ENCODE peak calls at places on chromosomes 4 and X, in six cellular contexts. V is H7, G is lower leg skin, A is GM06990, M is psoas muscle, Y is fibroblast of mammary gland. O is an unnamed sample.

GRCh38 chr4:16617416-16617815 is 281.0 kb downstream of the LDB2 start:
- DNase-seq in V (no peak), G (no peak), A (no peak), M (no peak), Y (peak), O (no peak)

GRCh38 chr4:22552802-22553201 is 36.9 kb upstream of the ADGRA3 start:
- DNase-seq in V (peak), G (no peak), A (no peak), M (no peak), Y (no peak), O (no peak)

GRCh38 chr4:3766791-3767561 is 791 bp downstream of the ADRA2C start:
- DNase-seq in V (peak), G (no peak), A (no peak), M (no peak), Y (peak), O (no peak)

GRCh38 chr4:150578745-150579470 is 3.0 kb upstream of the MAB21L2 start:
- DNase-seq in V (peak), G (no peak), A (no peak), M (no peak), Y (no peak), O (no peak)

GRCh38 chrX:2638279-2638678 is 52.8 kb upstream of the CD99 start:
- DNase-seq in V (no peak), G (no peak), A (no peak), M (no peak), Y (no peak), O (no peak)

GRCh38 chr4:172706000-172706399 is 462.6 kb upstream of the GALNT7 start:
- DNase-seq in V (no peak), G (no peak), A (no peak), M (no peak), Y (no peak), O (no peak)

GRCh38 chr4:123398151-123398802 is 1.7 kb downstream of the SPRY1 start:
- DNase-seq in V (peak), G (no peak), A (peak), M (peak), Y (peak), O (peak)

GRCh38 chr4:124139044-124139443 is 573.5 kb downstream of the ANKRD50 start:
- DNase-seq in V (no peak), G (no peak), A (no peak), M (no peak), Y (no peak), O (no peak)

GRCh38 chr4:140094701-140095420 is 59.1 kb downstream of the MAML3 start:
- DNase-seq in V (peak), G (peak), A (no peak), M (peak), Y (no peak), O (peak)

GRCh38 chr4:174538123-174538875 is 16.0 kb upstream of the HPGD start:
- DNase-seq in V (no peak), G (no peak), A (peak), M (no peak), Y (peak), O (no peak)

GRCh38 chrX:107483976-107484726 is 34.7 kb downstream of the FRMPD3 start:
- DNase-seq in V (peak), G (no peak), A (peak), M (peak), Y (peak), O (peak)

GRCh38 chrX:2463973-2464676 is 36.7 kb downstream of the DHRSX start:
- DNase-seq in V (no peak), G (no peak), A (peak), M (no peak), Y (no peak), O (no peak)

GRCh38 chr4:153142700-153143438 is 61.4 kb upstream of the TRIM2 start:
- DNase-seq in V (peak), G (peak), A (no peak), M (peak), Y (peak), O (peak)

GRCh38 chrX:51878056-51878455 is 15.4 kb upstream of the MAGED1 start:
- DNase-seq in V (no peak), G (no peak), A (no peak), M (no peak), Y (no peak), O (no peak)

GRCh38 chr4:153931804-153932203 is 142.9 kb upstream of the SFRP2 start:
- DNase-seq in V (no peak), G (no peak), A (no peak), M (no peak), Y (peak), O (no peak)

GRCh38 chr4:44235897-44236296 is 212.7 kb downstream of the KCTD8 start:
- DNase-seq in V (peak), G (no peak), A (no peak), M (no peak), Y (no peak), O (no peak)

GRCh38 chr4:85812776-85813175 is 337.8 kb downstream of the ARHGAP24 start:
- DNase-seq in V (no peak), G (no peak), A (no peak), M (no peak), Y (peak), O (no peak)

GRCh38 chr4:74555231-74555630 is 110.3 kb downstream of the AREG start:
- DNase-seq in V (no peak), G (no peak), A (no peak), M (no peak), Y (peak), O (no peak)

GRCh38 chr4:163263601-163264000 is 68.8 kb downstream of the NPY1R start:
- DNase-seq in V (peak), G (no peak), A (no peak), M (no peak), Y (no peak), O (no peak)

GRCh38 chrX:43315622-43316021 is 340.5 kb upstream of the MAOA start:
- DNase-seq in V (no peak), G (no peak), A (no peak), M (no peak), Y (no peak), O (no peak)

GRCh38 chr4:145541266-145541770 is 59.7 kb downstream of the SMAD1 start:
- DNase-seq in V (no peak), G (no peak), A (no peak), M (no peak), Y (peak), O (no peak)

GRCh38 chr4:165106518-165106917 is 6.1 kb downstream of the TMEM192 start:
- DNase-seq in V (no peak), G (no peak), A (no peak), M (no peak), Y (no peak), O (no peak)

GRCh38 chr4:123250843-123251242 is 145.8 kb upstream of the SPRY1 start:
- DNase-seq in V (no peak), G (peak), A (no peak), M (no peak), Y (peak), O (no peak)

GRCh38 chrX:2854918-2855317 is 26.2 kb downstream of the GYG2 start:
- DNase-seq in V (no peak), G (no peak), A (no peak), M (no peak), Y (no peak), O (no peak)

GRCh38 chr4:156154978-156155377 is 201.3 kb upstream of the CTSO start:
- DNase-seq in V (no peak), G (no peak), A (no peak), M (no peak), Y (no peak), O (no peak)

GRCh38 chr4:158630893-158631292 is 40.8 kb downstream of the C4orf46 start:
- DNase-seq in V (no peak), G (no peak), A (no peak), M (no peak), Y (peak), O (peak)

GRCh38 chrX:112941209-112941788 is 100.7 kb upstream of the AMOT start:
- DNase-seq in V (no peak), G (no peak), A (no peak), M (no peak), Y (no peak), O (no peak)

GRCh38 chr4:113773014-113773413 is 11.5 kb upstream of the CAMK2D start:
- DNase-seq in V (no peak), G (no peak), A (no peak), M (no peak), Y (no peak), O (no peak)

GRCh38 chr4:142091085-142091513 is 454.7 kb downstream of the IL15 start:
- DNase-seq in V (no peak), G (peak), A (no peak), M (no peak), Y (peak), O (no peak)

GRCh38 chrX:153495903-153496629 is 1.3 kb downstream of the BGN start:
- DNase-seq in V (no peak), G (no peak), A (no peak), M (no peak), Y (no peak), O (no peak)

GRCh38 chrX:45126158-45126557 is 74.5 kb downstream of the DIPK2B start:
- DNase-seq in V (no peak), G (no peak), A (no peak), M (no peak), Y (peak), O (no peak)

GRCh38 chr4:76208005-76208765 is 5.4 kb downstream of the SCARB2 start:
- DNase-seq in V (no peak), G (peak), A (no peak), M (peak), Y (peak), O (peak)

GRCh38 chr4:76211769-76212168 is 1.9 kb downstream of the SCARB2 start:
- DNase-seq in V (no peak), G (no peak), A (no peak), M (no peak), Y (no peak), O (peak)

GRCh38 chr4:76212301-76212700 is 1.3 kb downstream of the SCARB2 start:
- DNase-seq in V (no peak), G (no peak), A (no peak), M (no peak), Y (no peak), O (no peak)

GRCh38 chr4:76210502-76210901 is 3.1 kb downstream of the SCARB2 start:
- DNase-seq in V (no peak), G (no peak), A (no peak), M (no peak), Y (no peak), O (no peak)

DNA sequence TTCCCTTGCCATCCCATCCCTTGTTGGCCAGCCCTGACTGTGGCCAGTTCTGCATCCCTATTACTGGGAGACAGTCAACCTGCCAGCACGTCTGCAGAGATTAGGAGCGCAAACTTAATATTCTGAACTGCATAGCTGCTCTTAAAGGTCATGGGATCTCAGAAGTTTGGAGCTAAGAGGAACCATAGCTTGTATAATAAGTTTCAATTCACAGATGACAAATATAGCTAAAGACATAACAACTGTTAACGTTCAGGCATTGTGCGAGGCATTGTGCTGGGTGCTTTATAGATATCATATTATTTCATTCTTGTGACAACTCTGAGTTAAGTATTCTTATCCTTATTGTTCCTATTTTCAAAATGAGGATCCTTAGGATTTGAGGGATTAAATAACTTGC is 3.7 kb downstream of the SCARB2 start:
- DNase-seq in V (no peak), G (no peak), A (no peak), M (no peak), Y (no peak), O (no peak)
- H3K4me3 ChIP-seq in V (no peak), G (no peak), A (no peak), M (peak), Y (no peak), O (no peak)

GRCh38 chr4:87068591-87069021 is 133.8 kb downstream of the AFF1 start:
- DNase-seq in V (no peak), G (no peak), A (no peak), M (no peak), Y (no peak), O (no peak)
- H3K4me3 ChIP-seq in V (no peak), G (no peak), A (no peak), M (no peak), Y (no peak), O (no peak)

DNA sequence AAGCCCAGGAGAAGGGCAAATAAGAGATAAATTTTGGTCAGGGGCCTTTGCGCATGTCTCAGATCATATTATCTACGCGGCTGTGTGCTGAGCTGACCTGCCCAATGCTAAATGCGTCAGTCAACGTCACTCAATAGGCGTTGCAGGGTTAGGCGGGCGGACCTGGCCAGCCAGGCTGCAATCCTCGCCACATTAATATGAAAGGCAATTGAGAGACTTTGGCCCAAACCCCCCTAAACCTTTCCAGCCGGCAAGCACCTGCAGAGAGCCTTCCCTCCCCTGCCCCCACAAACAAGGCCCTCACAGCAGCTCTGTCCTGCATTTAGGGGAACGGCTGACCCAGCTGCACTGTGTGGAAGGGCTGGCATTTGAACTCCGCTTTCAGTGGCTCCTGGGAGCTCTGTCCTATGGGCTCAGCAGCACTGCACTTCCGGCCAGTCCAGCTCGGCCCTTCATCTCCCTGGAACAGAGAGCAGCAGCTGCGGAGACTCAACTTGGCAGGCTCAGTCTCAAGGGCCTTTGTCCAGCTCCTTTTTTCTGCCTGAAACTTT is 133.5 kb downstream of the AFAP1 start:
- DNase-seq in V (no peak), G (no peak), A (no peak), M (peak), Y (peak), O (peak)
- H3K4me3 ChIP-seq in V (no peak), G (no peak), A (no peak), M (peak), Y (no peak), O (no peak)

DNA sequence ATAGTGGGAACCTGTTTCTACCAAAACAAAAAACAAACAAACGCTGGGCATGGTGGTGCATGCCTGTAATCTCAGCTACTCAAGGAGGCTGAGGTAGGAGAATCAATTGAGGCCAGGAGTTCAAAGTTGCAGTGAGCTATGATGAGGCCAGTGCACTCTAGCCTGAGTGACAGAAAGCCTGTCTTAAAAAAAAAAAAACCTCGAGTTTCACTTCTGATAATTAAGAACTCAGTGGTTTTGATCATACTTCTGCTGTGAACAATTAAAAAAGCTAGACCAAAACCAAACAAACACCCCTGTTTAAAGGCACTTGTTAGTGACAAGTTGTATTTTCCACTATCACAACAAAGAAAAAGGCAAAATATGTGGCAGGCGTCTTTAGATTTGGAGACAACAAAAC is 15.0 kb upstream of the UBE2D3 start:
- DNase-seq in V (no peak), G (no peak), A (no peak), M (no peak), Y (no peak), O (no peak)
- H3K4me3 ChIP-seq in V (no peak), G (no peak), A (no peak), M (no peak), Y (no peak), O (no peak)

DNA sequence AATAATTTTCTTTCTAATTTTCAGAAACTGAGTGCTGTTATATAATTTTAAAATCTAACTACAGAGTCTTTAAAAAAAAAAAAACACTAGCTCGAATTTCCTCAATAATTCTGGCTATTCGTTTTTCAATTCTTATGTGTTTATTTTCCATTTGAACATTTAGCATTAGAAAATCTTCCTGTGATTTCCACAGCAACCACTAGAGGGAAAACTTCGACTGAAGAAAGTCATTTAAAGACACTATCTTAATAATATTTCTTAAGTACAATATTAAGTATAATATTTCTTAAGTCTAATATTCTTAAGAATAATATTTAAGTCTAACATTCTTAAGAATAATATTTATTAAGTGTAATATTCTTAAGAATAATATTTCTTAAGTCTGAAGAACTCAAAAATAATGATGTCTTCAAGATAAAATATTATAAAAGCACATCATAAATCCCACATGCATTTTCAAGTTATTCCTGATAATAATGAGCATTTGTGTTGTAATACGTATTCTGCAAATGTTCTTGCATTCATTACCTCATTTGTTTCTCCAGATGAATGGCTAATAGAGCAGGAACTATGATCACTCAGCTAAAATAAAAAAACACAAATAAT is 118.4 kb upstream of the WDR17 start:
- DNase-seq in V (no peak), G (no peak), A (no peak), M (no peak), Y (peak), O (peak)
- H3K4me3 ChIP-seq in V (no peak), G (no peak), A (no peak), M (peak), Y (no peak), O (no peak)

GRCh38 chr4:54061873-54062272 is 2.5 kb downstream of the CHIC2 start:
- DNase-seq in V (no peak), G (no peak), A (no peak), M (no peak), Y (no peak), O (no peak)
- H3K4me3 ChIP-seq in V (no peak), G (no peak), A (no peak), M (peak), Y (peak), O (no peak)

GRCh38 chrX:77755561-77755960 is 30.5 kb downstream of the ATRX start:
- DNase-seq in V (no peak), G (no peak), A (no peak), M (no peak), Y (no peak), O (no peak)
- H3K4me3 ChIP-seq in V (no peak), G (no peak), A (no peak), M (no peak), Y (no peak), O (no peak)

DNA sequence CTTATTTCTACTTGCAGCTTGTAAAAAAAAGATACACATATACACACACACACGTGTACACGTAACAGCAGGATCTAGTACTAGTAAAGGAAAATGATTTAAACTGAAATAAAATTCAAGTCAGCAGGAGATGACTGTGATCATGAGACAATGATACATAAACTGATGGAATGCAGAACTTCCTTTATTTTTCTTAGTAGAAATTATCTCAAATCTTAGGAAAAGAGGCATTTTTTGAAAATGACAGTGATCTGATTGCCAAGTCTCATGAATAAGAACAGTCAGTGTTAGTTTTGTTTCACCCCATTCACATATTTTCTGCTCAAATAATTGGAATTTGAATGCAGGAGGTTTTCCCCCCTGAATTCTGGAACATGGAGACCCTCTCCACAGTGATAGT is 11.2 kb downstream of the APBB2 start:
- DNase-seq in V (no peak), G (no peak), A (no peak), M (no peak), Y (peak), O (no peak)
- H3K4me3 ChIP-seq in V (no peak), G (no peak), A (no peak), M (no peak), Y (no peak), O (no peak)

DNA sequence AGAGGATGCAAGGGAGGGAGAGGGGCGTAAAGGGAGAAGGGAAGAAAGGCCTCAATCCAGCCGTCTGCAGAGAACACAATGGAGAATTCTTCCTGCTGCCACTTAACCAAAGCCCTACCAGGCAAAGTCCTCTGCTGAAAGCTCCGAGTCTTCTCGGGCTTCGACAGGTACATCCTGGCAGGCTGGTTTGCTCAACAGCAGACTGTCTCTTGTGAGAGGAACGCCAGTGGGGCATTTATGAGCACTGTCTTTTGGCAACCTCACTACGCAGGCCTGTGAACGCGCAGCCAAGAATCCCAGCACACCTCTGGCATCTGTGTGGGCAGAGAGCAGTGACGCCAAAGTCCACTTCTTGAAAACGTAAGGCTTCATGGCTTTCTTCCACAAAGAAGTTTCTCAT is 207.5 kb upstream of the FAM9B start:
- DNase-seq in V (no peak), G (no peak), A (no peak), M (no peak), Y (no peak), O (no peak)
- H3K4me3 ChIP-seq in V (no peak), G (no peak), A (no peak), M (no peak), Y (no peak), O (no peak)

GRCh38 chrX:73215263-73215662 is 612 bp upstream of the NAP1L2 start:
- DNase-seq in V (no peak), G (no peak), A (no peak), M (no peak), Y (no peak), O (no peak)

GRCh38 chrX:73213734-73214133 is 917 bp downstream of the NAP1L2 start:
- DNase-seq in V (no peak), G (no peak), A (no peak), M (no peak), Y (no peak), O (no peak)

GRCh38 chrX:73214366-73215094 is at the start of gene NAP1L2:
- DNase-seq in V (peak), G (peak), A (peak), M (peak), Y (peak), O (peak)
- H3K4me3 ChIP-seq in V (peak), G (peak), A (peak), M (peak), Y (peak), O (no peak)